ENCODE peak calls at places on chromosomes 1 and 21, in five cellular contexts. One of them, this sample, is unnamed.

GRCh38 chr1:182069028-182069466 is 7.5 kb upstream of the ZNF648 start:
- DNase-seq in iPS DF 19.7: peak; percentile 61
- DNase-seq in NCI-H345: peak; percentile 77
- DNase-seq in stromal cell of bone marrow: no peak
- DNase-seq in upper lobe of right lung: peak; percentile 82
- DNase-seq in this sample: no peak

GRCh38 chr1:226060427-226060826 is 2.1 kb upstream of the H3-3A start:
- DNase-seq in upper lobe of right lung: no peak
- DNase-seq in stromal cell of bone marrow: no peak
- DNase-seq in NCI-H345: no peak
- DNase-seq in iPS DF 19.7: no peak
- DNase-seq in this sample: no peak

GRCh38 chr1:204438628-204439027 is 27.0 kb upstream of the PPP1R15B start:
- DNase-seq in upper lobe of right lung: no peak
- DNase-seq in stromal cell of bone marrow: peak; percentile 98
- DNase-seq in iPS DF 19.7: no peak
- DNase-seq in NCI-H345: no peak
- DNase-seq in this sample: no peak

GRCh38 chr1:116949213-116949985 is 39.7 kb downstream of the PTGFRN start:
- DNase-seq in NCI-H345: no peak
- DNase-seq in upper lobe of right lung: no peak
- DNase-seq in iPS DF 19.7: no peak
- DNase-seq in stromal cell of bone marrow: no peak
- DNase-seq in this sample: no peak

GRCh38 chr1:75614455-75615379 is 3.8 kb upstream of the SLC44A5 start:
- DNase-seq in stromal cell of bone marrow: no peak
- DNase-seq in upper lobe of right lung: peak; percentile 65
- DNase-seq in NCI-H345: peak; percentile 85
- DNase-seq in iPS DF 19.7: no peak
- DNase-seq in this sample: no peak

GRCh38 chr1:30419831-30420230 is 303.6 kb downstream of the MATN1 start:
- DNase-seq in stromal cell of bone marrow: no peak
- DNase-seq in iPS DF 19.7: no peak
- DNase-seq in upper lobe of right lung: no peak
- DNase-seq in NCI-H345: no peak
- DNase-seq in this sample: no peak

GRCh38 chr1:31669433-31669785 is 24.7 kb upstream of the PEF1 start:
- DNase-seq in iPS DF 19.7: no peak
- DNase-seq in stromal cell of bone marrow: no peak
- DNase-seq in upper lobe of right lung: no peak
- DNase-seq in NCI-H345: no peak
- DNase-seq in this sample: no peak

GRCh38 chr1:164561007-164561406 is 2.0 kb downstream of the PBX1 start:
- DNase-seq in stromal cell of bone marrow: no peak
- DNase-seq in upper lobe of right lung: no peak
- DNase-seq in iPS DF 19.7: no peak
- DNase-seq in NCI-H345: no peak
- DNase-seq in this sample: no peak

GRCh38 chr1:156581661-156582387 is 2.3 kb downstream of the TTC24 start:
- DNase-seq in NCI-H345: no peak
- DNase-seq in upper lobe of right lung: no peak
- DNase-seq in iPS DF 19.7: no peak
- DNase-seq in stromal cell of bone marrow: no peak
- DNase-seq in this sample: no peak

GRCh38 chr1:108512239-108513071 is 47.4 kb upstream of the EEIG2 start:
- DNase-seq in iPS DF 19.7: no peak
- DNase-seq in upper lobe of right lung: no peak
- DNase-seq in NCI-H345: peak; percentile 12
- DNase-seq in stromal cell of bone marrow: peak; percentile 28
- DNase-seq in this sample: peak; percentile 7

GRCh38 chr1:158686430-158687009 is at the start of gene SPTA1:
- DNase-seq in iPS DF 19.7: no peak
- DNase-seq in upper lobe of right lung: no peak
- DNase-seq in stromal cell of bone marrow: peak; percentile 3
- DNase-seq in NCI-H345: no peak
- DNase-seq in this sample: no peak

GRCh38 chr1:234987415-234988159 is 141.1 kb downstream of the TOMM20 start:
- DNase-seq in iPS DF 19.7: no peak
- DNase-seq in upper lobe of right lung: no peak
- DNase-seq in stromal cell of bone marrow: no peak
- DNase-seq in NCI-H345: no peak
- DNase-seq in this sample: peak; percentile 89

GRCh38 chr1:96365076-96365475 is 356.5 kb upstream of the PTBP2 start:
- DNase-seq in NCI-H345: no peak
- DNase-seq in upper lobe of right lung: no peak
- DNase-seq in iPS DF 19.7: no peak
- DNase-seq in stromal cell of bone marrow: no peak
- DNase-seq in this sample: no peak

GRCh38 chr1:41380979-41381690 is 19.9 kb downstream of the FOXO6 start:
- DNase-seq in iPS DF 19.7: no peak
- DNase-seq in stromal cell of bone marrow: no peak
- DNase-seq in NCI-H345: peak; percentile 90
- DNase-seq in upper lobe of right lung: peak; percentile 80
- DNase-seq in this sample: no peak

GRCh38 chr21:41325138-41325537 is 8.5 kb downstream of the FAM3B start:
- DNase-seq in NCI-H345: no peak
- DNase-seq in stromal cell of bone marrow: no peak
- DNase-seq in iPS DF 19.7: no peak
- DNase-seq in upper lobe of right lung: no peak
- DNase-seq in this sample: no peak

GRCh38 chr1:31593770-31594632 is 17.7 kb downstream of the TINAGL1 start:
- DNase-seq in NCI-H345: peak; percentile 73
- DNase-seq in stromal cell of bone marrow: no peak
- DNase-seq in iPS DF 19.7: no peak
- DNase-seq in upper lobe of right lung: peak; percentile 89
- DNase-seq in this sample: no peak

GRCh38 chr1:8329858-8330257 is 11.9 kb downstream of the SLC45A1 start:
- DNase-seq in upper lobe of right lung: no peak
- DNase-seq in stromal cell of bone marrow: no peak
- DNase-seq in iPS DF 19.7: no peak
- DNase-seq in NCI-H345: no peak
- DNase-seq in this sample: no peak

GRCh38 chr1:1058921-1059493 is 15.1 kb downstream of the RNF223 start:
- DNase-seq in stromal cell of bone marrow: no peak
- DNase-seq in iPS DF 19.7: no peak
- DNase-seq in NCI-H345: peak; percentile 46
- DNase-seq in upper lobe of right lung: no peak
- DNase-seq in this sample: no peak

GRCh38 chr1:202291961-202292712 is 49.6 kb downstream of the UBE2T start:
- DNase-seq in upper lobe of right lung: no peak
- DNase-seq in stromal cell of bone marrow: peak; percentile 66
- DNase-seq in iPS DF 19.7: no peak
- DNase-seq in NCI-H345: peak; percentile 27
- DNase-seq in this sample: no peak

GRCh38 chr1:39089811-39090519 is 63.8 kb downstream of the NDUFS5 start:
- DNase-seq in NCI-H345: no peak
- DNase-seq in stromal cell of bone marrow: no peak
- DNase-seq in upper lobe of right lung: no peak
- DNase-seq in iPS DF 19.7: no peak
- DNase-seq in this sample: no peak

GRCh38 chr1:100556925-100557605 is 19.1 kb downstream of the GPR88 start:
- DNase-seq in NCI-H345: no peak
- DNase-seq in stromal cell of bone marrow: no peak
- DNase-seq in iPS DF 19.7: no peak
- DNase-seq in upper lobe of right lung: no peak
- DNase-seq in this sample: no peak

GRCh38 chr1:88612783-88613182 is 71.3 kb upstream of the PKN2 start:
- DNase-seq in stromal cell of bone marrow: no peak
- DNase-seq in upper lobe of right lung: no peak
- DNase-seq in NCI-H345: no peak
- DNase-seq in iPS DF 19.7: no peak
- DNase-seq in this sample: no peak

GRCh38 chr1:109133815-109134214 is 19.9 kb downstream of the ELAPOR1 start:
- DNase-seq in iPS DF 19.7: no peak
- DNase-seq in NCI-H345: no peak
- DNase-seq in stromal cell of bone marrow: no peak
- DNase-seq in upper lobe of right lung: peak; percentile 80
- DNase-seq in this sample: no peak

GRCh38 chr1:244962140-244962539 is 97.8 kb upstream of the HNRNPU start:
- DNase-seq in stromal cell of bone marrow: peak; percentile 26
- DNase-seq in iPS DF 19.7: no peak
- DNase-seq in NCI-H345: no peak
- DNase-seq in upper lobe of right lung: no peak
- DNase-seq in this sample: no peak

GRCh38 chr21:34524671-34525601 is 12.9 kb upstream of the KCNE1 start:
- DNase-seq in iPS DF 19.7: peak; percentile 40
- DNase-seq in stromal cell of bone marrow: peak; percentile 63
- DNase-seq in upper lobe of right lung: no peak
- DNase-seq in NCI-H345: no peak
- DNase-seq in this sample: no peak